ENCODE peak calls at places on chromosomes 7 and 10, in five cellular contexts. H, V, X, Y and L are unnamed samples.

GRCh38 chr7:146119016-146119415 is 2.4 kb downstream of the CNTNAP2 start:
- DNase-seq in H (no peak), Y (no peak), X (no peak), V (no peak), L (no peak)

GRCh38 chr7:138565451-138566114 is 105.5 kb downstream of the TRIM24 start:
- DNase-seq in X (no peak), H (peak; percentile 75), Y (peak; percentile 31), V (no peak), L (no peak)

GRCh38 chr7:108529341-108529740 is 3.4 kb upstream of the PNPLA8 start:
- DNase-seq in H (no peak), V (no peak), X (no peak), Y (no peak), L (no peak)

GRCh38 chr10:114605155-114605797 is 52.8 kb downstream of the ABLIM1 start:
- DNase-seq in V (no peak), Y (no peak), H (no peak), X (no peak), L (no peak)

GRCh38 chr7:7799138-7799537 is 80.7 kb upstream of the RPA3 start:
- DNase-seq in Y (peak; percentile 18), X (no peak), H (peak; percentile 18), V (no peak), L (no peak)

GRCh38 chr7:45123913-45124312 is 12.4 kb upstream of the TBRG4 start:
- DNase-seq in H (no peak), Y (no peak), V (peak; percentile 71), X (no peak), L (no peak)

GRCh38 chr10:23203369-23204325 is 11.5 kb downstream of the PTF1A start:
- DNase-seq in H (no peak), Y (no peak), X (no peak), V (peak; percentile 43), L (no peak)

GRCh38 chr10:124993728-124994451 is 52.0 kb downstream of the ZRANB1 start:
- DNase-seq in Y (no peak), V (no peak), X (peak; percentile 50), H (no peak), L (peak; percentile 4)

GRCh38 chr7:4000139-4000538 is 682.0 kb upstream of the FOXK1 start:
- DNase-seq in H (no peak), V (no peak), X (no peak), Y (no peak), L (no peak)

GRCh38 chr10:114485695-114486400 is 81.5 kb upstream of the AFAP1L2 start:
- DNase-seq in H (no peak), V (no peak), Y (no peak), X (no peak), L (no peak)

GRCh38 chr7:2698581-2699288 is 10.7 kb downstream of the AMZ1 start:
- DNase-seq in Y (no peak), X (peak; percentile 84), V (no peak), H (peak; percentile 35), L (peak; percentile 50)

GRCh38 chr10:132549416-132549815 is 11.8 kb downstream of the INPP5A start:
- DNase-seq in H (no peak), X (no peak), V (peak; percentile 68), Y (no peak), L (no peak)

GRCh38 chr7:68482800-68483199 is 1115.5 kb upstream of the AUTS2 start:
- DNase-seq in V (no peak), H (no peak), X (no peak), Y (no peak), L (no peak)

GRCh38 chr10:71752391-71753090 is 20.8 kb downstream of the VSIR start:
- DNase-seq in X (no peak), H (no peak), Y (no peak), V (peak; percentile 60), L (no peak)

GRCh38 chr7:106535234-106536026 is 125.5 kb downstream of the CCDC71L start:
- DNase-seq in X (no peak), H (no peak), Y (peak; percentile 80), V (no peak), L (no peak)

GRCh38 chr10:70558871-70559810 is 43.4 kb downstream of the PRF1 start:
- DNase-seq in X (peak; percentile 91), V (peak; percentile 89), H (peak; percentile 62), Y (peak; percentile 57), L (peak; percentile 70)

GRCh38 chr10:44466236-44466635 is 81.3 kb upstream of the CXCL12 start:
- DNase-seq in Y (peak; percentile 86), H (peak; percentile 86), X (no peak), V (no peak), L (no peak)

GRCh38 chr10:104741127-104741526 is 100.0 kb downstream of the SORCS3 start:
- DNase-seq in H (no peak), V (no peak), Y (no peak), X (no peak), L (no peak)

GRCh38 chr7:99473315-99473596 is 566 bp downstream of the ZNF789 start:
- DNase-seq in X (no peak), V (no peak), Y (peak; percentile 79), H (peak; percentile 89), L (no peak)

GRCh38 chr10:23718946-23719345 is 280.1 kb downstream of the OTUD1 start:
- DNase-seq in X (no peak), Y (no peak), H (no peak), V (no peak), L (no peak)

GRCh38 chr7:140638311-140638791 is 2.3 kb downstream of the DENND2A start:
- DNase-seq in H (peak; percentile 54), V (no peak), X (no peak), Y (peak; percentile 62), L (no peak)

GRCh38 chr10:5522913-5523560 is 1.7 kb upstream of the CALML3 start:
- DNase-seq in X (no peak), Y (no peak), H (no peak), V (peak; percentile 28), L (no peak)

GRCh38 chr7:23523486-23524075 is 8.2 kb downstream of the TRA2A start:
- DNase-seq in X (no peak), V (no peak), H (no peak), Y (no peak), L (no peak)

GRCh38 chr7:40310213-40310612 is 175.4 kb downstream of the SUGCT start:
- DNase-seq in V (no peak), Y (peak; percentile 54), X (no peak), H (peak; percentile 78), L (no peak)

GRCh38 chr7:131327049-131327625 is 539 bp upstream of the MKLN1 start:
- DNase-seq in V (no peak), Y (peak; percentile 83), H (peak; percentile 77), X (no peak), L (no peak)

GRCh38 chr10:108064856-108065255 is 900.4 kb upstream of the SORCS1 start:
- DNase-seq in X (no peak), H (no peak), Y (no peak), V (no peak), L (no peak)